ENCODE peak calls at places on chromosomes 3 and 15, in six cellular contexts. Z, B, S, M, L and O are unnamed samples.
A peak's percentile ranks its signal among the peaks of the same experiment; 100 is the strongest.

GRCh38 chr3:30864158-30864557 is 30.3 kb downstream of the GADL1 start:
- DNase-seq in Z (no peak), B (no peak), S (no peak), M (no peak), L (no peak), O (no peak)

GRCh38 chr3:35012210-35012609 is 627.1 kb upstream of the ARPP21 start:
- DNase-seq in Z (no peak), B (no peak), S (no peak), M (no peak), L (no peak), O (no peak)

GRCh38 chr3:12455740-12456139 is 28.5 kb upstream of the TSEN2 start:
- DNase-seq in Z (no peak), B (no peak), S (no peak), M (no peak), L (no peak), O (no peak)

GRCh38 chr15:70235347-70235746 is 137.6 kb upstream of the TLE3 start:
- DNase-seq in Z (peak; percentile 5), B (no peak), S (no peak), M (no peak), L (no peak), O (no peak)

GRCh38 chr3:127473244-127474024 is 117.1 kb downstream of the TPRA1 start:
- DNase-seq in Z (peak; percentile 93), B (peak; percentile 91), S (no peak), M (no peak), L (peak; percentile 42), O (no peak)

GRCh38 chr15:75228787-75229186 is 27.1 kb downstream of the C15orf39 start:
- DNase-seq in Z (no peak), B (no peak), S (no peak), M (no peak), L (no peak), O (no peak)

GRCh38 chr3:37766797-37767776 is 94.6 kb upstream of the CTDSPL start:
- DNase-seq in Z (no peak), B (no peak), S (no peak), M (no peak), L (peak; percentile 23), O (no peak)

GRCh38 chr15:59594493-59594942 is 17.1 kb upstream of the GCNT3 start:
- DNase-seq in Z (no peak), B (no peak), S (no peak), M (peak; percentile 86), L (no peak), O (peak; percentile 71)

GRCh38 chr15:62770752-62771151 is 271.8 kb upstream of the TPM1 start:
- DNase-seq in Z (no peak), B (no peak), S (no peak), M (peak; percentile 94), L (peak; percentile 61), O (peak; percentile 88)

GRCh38 chr3:116064646-116065045 is 380.6 kb downstream of the LSAMP start:
- DNase-seq in Z (no peak), B (no peak), S (no peak), M (peak; percentile 60), L (no peak), O (peak; percentile 31)

GRCh38 chr3:30894521-30895289 is at the start of gene GADL1:
- DNase-seq in Z (peak; percentile 54), B (peak; percentile 74), S (peak; percentile 27), M (peak; percentile 8), L (peak; percentile 54), O (peak; percentile 38)

GRCh38 chr3:111582114-111582461 is 13.1 kb downstream of the ZBED2 start:
- DNase-seq in Z (no peak), B (no peak), S (no peak), M (peak; percentile 90), L (peak; percentile 94), O (peak; percentile 90)

GRCh38 chr15:73996939-73997338 is 2.4 kb downstream of the PML start:
- DNase-seq in Z (no peak), B (no peak), S (no peak), M (no peak), L (no peak), O (peak; percentile 72)

GRCh38 chr3:41362638-41363559 is 163.6 kb downstream of the CTNNB1 start:
- DNase-seq in Z (peak; percentile 80), B (peak; percentile 67), S (peak; percentile 86), M (no peak), L (no peak), O (peak; percentile 98)

GRCh38 chr3:137047240-137047639 is 89.5 kb downstream of the IL20RB start:
- DNase-seq in Z (peak; percentile 60), B (no peak), S (peak; percentile 20), M (no peak), L (no peak), O (no peak)

GRCh38 chr15:44565387-44566169 is 28.6 kb downstream of the EIF3J start:
- DNase-seq in Z (no peak), B (no peak), S (no peak), M (no peak), L (no peak), O (no peak)

GRCh38 chr3:20307378-20307777 is 121.4 kb upstream of the SGO1 start:
- DNase-seq in Z (no peak), B (no peak), S (no peak), M (no peak), L (no peak), O (no peak)

GRCh38 chr15:84908564-84908963 is 24.1 kb downstream of the SLC28A1 start:
- DNase-seq in Z (no peak), B (peak; percentile 45), S (no peak), M (no peak), L (no peak), O (no peak)

GRCh38 chr3:13653631-13654279 is 104.8 kb downstream of the FBLN2 start:
- DNase-seq in Z (no peak), B (no peak), S (no peak), M (no peak), L (no peak), O (no peak)

GRCh38 chr3:53156368-53156834 is 4.6 kb upstream of the PRKCD start:
- DNase-seq in Z (peak; percentile 56), B (peak; percentile 75), S (no peak), M (no peak), L (no peak), O (no peak)

GRCh38 chr15:55846108-55846707 is 103.3 kb upstream of the PRTG start:
- DNase-seq in Z (peak; percentile 46), B (peak; percentile 57), S (peak; percentile 84), M (peak; percentile 88), L (peak; percentile 91), O (peak; percentile 90)

GRCh38 chr3:169662215-169663070 is 1.1 kb downstream of the MECOM start:
- DNase-seq in Z (peak; percentile 85), B (peak; percentile 92), S (peak; percentile 85), M (peak; percentile 57), L (peak; percentile 80), O (peak; percentile 50)

GRCh38 chr15:33370225-33371020 is 59.7 kb downstream of the RYR3 start:
- DNase-seq in Z (no peak), B (no peak), S (no peak), M (no peak), L (no peak), O (no peak)

GRCh38 chr15:57792729-57793449 is 86.4 kb downstream of the POLR2M start:
- DNase-seq in Z (no peak), B (no peak), S (no peak), M (no peak), L (peak; percentile 30), O (no peak)

GRCh38 chr15:88637436-88637835 is 1.4 kb upstream of the ISG20 start:
- DNase-seq in Z (no peak), B (no peak), S (no peak), M (no peak), L (no peak), O (no peak)

DNA sequence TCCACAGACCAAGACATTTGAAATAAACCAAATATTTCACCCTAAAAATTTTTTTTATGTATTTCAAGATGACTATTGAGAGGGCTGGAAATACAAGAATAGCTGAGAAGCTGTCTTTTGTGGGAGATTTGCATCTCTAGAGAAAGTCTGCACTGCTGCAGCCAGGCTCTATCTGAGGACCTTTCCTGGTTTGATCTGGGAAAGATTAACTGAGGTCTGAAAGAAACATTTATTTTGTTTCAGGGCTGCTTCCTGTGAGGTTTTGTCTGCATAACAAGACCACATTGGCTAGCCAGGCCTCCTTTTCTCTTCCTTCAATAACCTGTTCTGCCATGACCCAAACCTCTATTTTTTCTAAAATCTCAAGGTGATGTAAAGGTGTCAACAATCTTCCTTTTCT is 117.5 kb upstream of the ARHGEF26 start:
- DNase-seq in Z (no peak), B (no peak), S (no peak), M (no peak), L (no peak), O (no peak)
- H4K91ac ChIP-seq in Z (no peak overlapping the region), B (no peak overlapping the region), S (no peak overlapping the region), M (no peak overlapping the region), L (no peak overlapping the region), O (no peak overlapping the region)

GRCh38 chr15:99635145-99635544 is 69.4 kb downstream of the MEF2A start:
- DNase-seq in Z (no peak), B (no peak), S (no peak), M (no peak), L (no peak), O (no peak)

GRCh38 chr15:99635794-99636193 is 70.0 kb downstream of the MEF2A start:
- DNase-seq in Z (no peak), B (no peak), S (no peak), M (no peak), L (peak; percentile 76), O (no peak)

GRCh38 chr15:99634576-99634975 is 68.8 kb downstream of the MEF2A start:
- DNase-seq in Z (no peak), B (no peak), S (no peak), M (no peak), L (no peak), O (no peak)

GRCh38 chr15:99632521-99632920 is 66.7 kb downstream of the MEF2A start:
- DNase-seq in Z (no peak), B (no peak), S (no peak), M (peak; percentile 61), L (no peak), O (peak; percentile 24)

GRCh38 chr15:99633655-99634054 is 67.9 kb downstream of the MEF2A start:
- DNase-seq in Z (no peak), B (no peak), S (no peak), M (no peak), L (no peak), O (no peak)
- H4K91ac ChIP-seq in Z (no peak overlapping the region), B (no peak overlapping the region), S (no peak overlapping the region), M (no peak overlapping the region), L (no peak overlapping the region), O (no peak overlapping the region)

DNA sequence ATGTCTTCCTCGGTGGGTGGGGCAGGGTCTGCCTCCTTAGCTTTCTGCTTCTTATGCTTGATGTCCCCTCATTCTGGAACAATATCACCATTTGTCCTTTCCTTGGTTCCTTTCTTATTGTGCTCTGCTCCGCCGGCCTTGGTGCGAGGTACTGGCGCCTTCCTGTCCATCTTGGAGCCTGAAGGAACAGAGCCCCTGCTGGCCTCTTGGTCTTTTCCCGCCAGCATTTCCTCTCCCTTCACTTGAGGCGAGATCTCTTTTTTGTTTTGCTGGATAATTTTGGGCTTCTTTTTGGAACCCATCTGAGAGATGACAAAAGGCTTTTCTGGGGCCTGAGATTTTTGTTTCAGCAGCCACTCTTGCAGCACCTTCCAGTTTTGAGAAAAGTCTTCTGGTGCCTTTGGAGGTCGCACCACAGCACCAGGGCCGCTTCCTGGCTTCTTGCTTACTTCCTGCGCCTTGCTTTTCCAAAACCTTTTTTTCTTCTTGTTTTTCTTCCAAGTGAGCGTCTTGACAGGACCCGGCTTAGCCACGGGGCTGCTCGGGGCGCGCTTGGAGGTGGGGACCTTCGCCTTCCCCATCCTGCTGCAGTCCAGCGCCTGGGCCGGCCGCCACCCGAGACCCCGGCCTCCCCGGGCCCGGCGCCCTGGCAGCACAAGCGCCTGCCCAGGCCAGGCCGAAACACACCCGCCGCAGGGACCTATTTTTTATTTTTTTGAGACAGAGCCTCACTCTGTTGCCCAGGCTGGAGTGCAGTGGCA is 127.1 kb downstream of the KLF13 start:
- DNase-seq in Z (peak; percentile 21), B (no peak), S (no peak), M (no peak), L (no peak), O (no peak)
- H4K91ac ChIP-seq in Z (no peak overlapping the region), B (no peak overlapping the region), S (no peak overlapping the region), M (no peak overlapping the region), L (no peak overlapping the region), O (no peak overlapping the region)

GRCh38 chr15:40242216-40242599 is 3.3 kb downstream of the PAK6 start:
- DNase-seq in Z (no peak), B (no peak), S (no peak), M (no peak), L (no peak), O (no peak)
- H4K91ac ChIP-seq in Z (no peak overlapping the region), B (no peak overlapping the region), S (no peak overlapping the region), M (no peak overlapping the region), L (peak overlapping the region; percentile 1), O (no peak overlapping the region)